ENCODE peak calls at places on chromosome 6, in ten cellular contexts. N is activated CD4-positive, alpha-beta T cell treated with anti-CD3 and anti-CD28 coated beads, Interleukin-2, amount 10 ng/mL, durations not matched to agents 24 days and 14 days; E is stimulated activated CD4-positive, alpha-beta T cell treated with anti-CD3 and anti-CD28 coated beads, Interleukin-2, amount 100 ng/mL, for 48 hours; C is RPMI7951; R is RWPE1; O is sigmoid colon; W is amniotic epithelial cell; H is KG1; I is T-helper 1 cell; M is stimulated activated naive CD4-positive, alpha-beta T cell. V is an unnamed sample.

GRCh38 chr6:135423649-135424128 is 73.9 kb downstream of the AHI1 start:
- DNase-seq in I (no peak), M (no peak), E (no peak), N (peak), H (peak), R (peak), O (no peak), W (peak), C (peak), V (no peak)

GRCh38 chr6:33989016-33989854 is 156.7 kb downstream of the GRM4 start:
- DNase-seq in C (no peak), M (no peak), N (no peak), H (no peak), E (no peak), W (no peak), I (no peak), R (no peak), O (no peak), V (no peak)

GRCh38 chr6:19836799-19837510 is at the start of gene ID4:
- DNase-seq in W (peak), H (no peak), I (no peak), R (no peak), M (no peak), O (peak), N (no peak), C (peak), E (no peak), V (peak)

GRCh38 chr6:155234687-155235543 is 28.9 kb upstream of the CLDN20 start:
- DNase-seq in W (no peak), I (no peak), C (no peak), O (no peak), M (no peak), H (no peak), E (no peak), N (no peak), R (no peak), V (no peak)

GRCh38 chr6:14770572-14770971 is 475.3 kb upstream of the JARID2 start:
- DNase-seq in H (no peak), W (peak), N (no peak), O (no peak), E (no peak), R (no peak), C (peak), M (no peak), I (no peak), V (no peak)

GRCh38 chr6:106159531-106159940 is 73.4 kb downstream of the PRDM1 start:
- DNase-seq in O (no peak), C (peak), E (no peak), I (no peak), M (no peak), W (peak), N (no peak), H (no peak), R (peak), V (no peak)

GRCh38 chr6:3625980-3626533 is 125.5 kb downstream of the PXDC1 start:
- DNase-seq in W (no peak), R (no peak), M (no peak), C (no peak), N (no peak), E (no peak), I (no peak), H (no peak), O (no peak), V (no peak)

GRCh38 chr6:137678451-137678850 is 184.3 kb upstream of the OLIG3 start:
- DNase-seq in M (no peak), E (no peak), I (no peak), C (no peak), R (no peak), W (no peak), N (no peak), H (no peak), O (no peak), V (no peak)

GRCh38 chr6:108002365-108003221 is 44.6 kb upstream of the SEC63 start:
- DNase-seq in R (peak), O (no peak), M (no peak), C (peak), N (no peak), I (no peak), H (no peak), E (no peak), W (peak), V (no peak)

GRCh38 chr6:28802417-28803336 is 121.1 kb downstream of the TRIM27 start:
- DNase-seq in O (no peak), N (no peak), C (peak), M (no peak), I (no peak), R (peak), W (peak), E (no peak), H (no peak), V (no peak)